ENCODE peak calls at places on chromosomes 7 and 10, in ten cellular contexts. One of them, this sample, is unnamed.

GRCh38 chr7:46247622-46248181 is 326.6 kb upstream of the IGFBP3 start:
- DNase-seq in endothelial cell of umbilical vein: no peak
- DNase-seq in Calu3: no peak
- DNase-seq in left ventricle myocardium inferior: no peak
- DNase-seq in mucosa of descending colon: no peak
- DNase-seq in GM13977: no peak
- DNase-seq in astrocyte of the spinal cord: no peak
- DNase-seq in body of pancreas: no peak
- DNase-seq in CD8-positive, alpha-beta T cell: no peak
- DNase-seq in fibroblast of pulmonary artery: no peak
- DNase-seq in this sample: no peak

GRCh38 chr10:35834916-35835499 is 192.9 kb upstream of the FZD8 start:
- DNase-seq in Calu3: no peak
- DNase-seq in fibroblast of pulmonary artery: no peak
- DNase-seq in left ventricle myocardium inferior: no peak
- DNase-seq in endothelial cell of umbilical vein: no peak
- DNase-seq in astrocyte of the spinal cord: no peak
- DNase-seq in GM13977: no peak
- DNase-seq in body of pancreas: no peak
- DNase-seq in CD8-positive, alpha-beta T cell: no peak
- DNase-seq in mucosa of descending colon: no peak
- DNase-seq in this sample: no peak

GRCh38 chr10:387949-388660 is 252.8 kb downstream of the ZMYND11 start:
- DNase-seq in body of pancreas: no peak
- DNase-seq in mucosa of descending colon: no peak
- DNase-seq in Calu3: no peak
- DNase-seq in CD8-positive, alpha-beta T cell: peak; percentile 2
- DNase-seq in fibroblast of pulmonary artery: no peak
- DNase-seq in astrocyte of the spinal cord: no peak
- DNase-seq in left ventricle myocardium inferior: no peak
- DNase-seq in GM13977: no peak
- DNase-seq in endothelial cell of umbilical vein: no peak
- DNase-seq in this sample: no peak

GRCh38 chr10:50624866-50625491 is 1.2 kb upstream of the SGMS1 start:
- DNase-seq in mucosa of descending colon: peak; percentile 90
- DNase-seq in body of pancreas: peak; percentile 81
- DNase-seq in GM13977: peak; percentile 89
- DNase-seq in fibroblast of pulmonary artery: peak; percentile 64
- DNase-seq in left ventricle myocardium inferior: peak; percentile 60
- DNase-seq in endothelial cell of umbilical vein: peak; percentile 76
- DNase-seq in CD8-positive, alpha-beta T cell: peak; percentile 79
- DNase-seq in astrocyte of the spinal cord: peak; percentile 70
- DNase-seq in Calu3: peak; percentile 85
- DNase-seq in this sample: peak; percentile 87

GRCh38 chr10:73625004-73625883 is 16.0 kb downstream of the MYOZ1 start:
- DNase-seq in mucosa of descending colon: peak; percentile 62
- DNase-seq in endothelial cell of umbilical vein: peak; percentile 47
- DNase-seq in CD8-positive, alpha-beta T cell: no peak
- DNase-seq in GM13977: no peak
- DNase-seq in fibroblast of pulmonary artery: peak; percentile 31
- DNase-seq in astrocyte of the spinal cord: peak; percentile 39
- DNase-seq in Calu3: peak; percentile 50
- DNase-seq in left ventricle myocardium inferior: peak; percentile 30
- DNase-seq in body of pancreas: peak; percentile 40
- DNase-seq in this sample: peak; percentile 41

GRCh38 chr7:30925117-30925516 is 13.5 kb downstream of the AQP1 start:
- DNase-seq in CD8-positive, alpha-beta T cell: no peak
- DNase-seq in fibroblast of pulmonary artery: no peak
- DNase-seq in endothelial cell of umbilical vein: no peak
- DNase-seq in mucosa of descending colon: no peak
- DNase-seq in GM13977: no peak
- DNase-seq in left ventricle myocardium inferior: no peak
- DNase-seq in Calu3: no peak
- DNase-seq in astrocyte of the spinal cord: no peak
- DNase-seq in body of pancreas: no peak
- DNase-seq in this sample: peak; percentile 4

GRCh38 chr7:29336851-29337627 is 142.5 kb downstream of the CHN2 start:
- DNase-seq in CD8-positive, alpha-beta T cell: peak; percentile 53
- DNase-seq in body of pancreas: peak; percentile 63
- DNase-seq in mucosa of descending colon: no peak
- DNase-seq in Calu3: no peak
- DNase-seq in left ventricle myocardium inferior: no peak
- DNase-seq in GM13977: no peak
- DNase-seq in fibroblast of pulmonary artery: no peak
- DNase-seq in endothelial cell of umbilical vein: no peak
- DNase-seq in astrocyte of the spinal cord: no peak
- DNase-seq in this sample: no peak

GRCh38 chr7:55448526-55448925 is 83.4 kb downstream of the LANCL2 start:
- DNase-seq in CD8-positive, alpha-beta T cell: no peak
- DNase-seq in fibroblast of pulmonary artery: no peak
- DNase-seq in GM13977: no peak
- DNase-seq in endothelial cell of umbilical vein: no peak
- DNase-seq in body of pancreas: no peak
- DNase-seq in Calu3: no peak
- DNase-seq in astrocyte of the spinal cord: no peak
- DNase-seq in left ventricle myocardium inferior: no peak
- DNase-seq in mucosa of descending colon: no peak
- DNase-seq in this sample: no peak

GRCh38 chr10:71370031-71370430 is 26.7 kb upstream of the CDH23 start:
- DNase-seq in left ventricle myocardium inferior: no peak
- DNase-seq in endothelial cell of umbilical vein: no peak
- DNase-seq in fibroblast of pulmonary artery: no peak
- DNase-seq in GM13977: no peak
- DNase-seq in body of pancreas: no peak
- DNase-seq in Calu3: no peak
- DNase-seq in CD8-positive, alpha-beta T cell: no peak
- DNase-seq in astrocyte of the spinal cord: no peak
- DNase-seq in mucosa of descending colon: no peak
- DNase-seq in this sample: no peak

GRCh38 chr7:69770613-69771012 is 172.3 kb downstream of the AUTS2 start:
- DNase-seq in body of pancreas: no peak
- DNase-seq in left ventricle myocardium inferior: no peak
- DNase-seq in endothelial cell of umbilical vein: no peak
- DNase-seq in GM13977: no peak
- DNase-seq in astrocyte of the spinal cord: no peak
- DNase-seq in Calu3: no peak
- DNase-seq in CD8-positive, alpha-beta T cell: no peak
- DNase-seq in mucosa of descending colon: no peak
- DNase-seq in fibroblast of pulmonary artery: no peak
- DNase-seq in this sample: no peak

GRCh38 chr10:71493741-71494140 is 97.0 kb downstream of the CDH23 start:
- DNase-seq in Calu3: no peak
- DNase-seq in left ventricle myocardium inferior: no peak
- DNase-seq in fibroblast of pulmonary artery: no peak
- DNase-seq in body of pancreas: no peak
- DNase-seq in CD8-positive, alpha-beta T cell: no peak
- DNase-seq in GM13977: no peak
- DNase-seq in endothelial cell of umbilical vein: no peak
- DNase-seq in mucosa of descending colon: no peak
- DNase-seq in astrocyte of the spinal cord: no peak
- DNase-seq in this sample: no peak

GRCh38 chr7:156903232-156903909 is 10.4 kb upstream of the LMBR1 start:
- DNase-seq in CD8-positive, alpha-beta T cell: peak; percentile 74
- DNase-seq in fibroblast of pulmonary artery: peak; percentile 69
- DNase-seq in left ventricle myocardium inferior: peak; percentile 47
- DNase-seq in astrocyte of the spinal cord: peak; percentile 86
- DNase-seq in body of pancreas: peak; percentile 21
- DNase-seq in mucosa of descending colon: no peak
- DNase-seq in Calu3: peak; percentile 58
- DNase-seq in endothelial cell of umbilical vein: peak; percentile 81
- DNase-seq in GM13977: no peak
- DNase-seq in this sample: no peak

GRCh38 chr10:131310054-131310903 is 1.2 kb downstream of the TCERG1L start:
- DNase-seq in left ventricle myocardium inferior: no peak
- DNase-seq in fibroblast of pulmonary artery: no peak
- DNase-seq in CD8-positive, alpha-beta T cell: no peak
- DNase-seq in endothelial cell of umbilical vein: no peak
- DNase-seq in GM13977: no peak
- DNase-seq in astrocyte of the spinal cord: no peak
- DNase-seq in body of pancreas: no peak
- DNase-seq in Calu3: no peak
- DNase-seq in mucosa of descending colon: no peak
- DNase-seq in this sample: no peak
- TF ChIP-seq CTCF in left ventricle myocardium inferior: peak; percentile 14
- TF ChIP-seq CTCF in fibroblast of pulmonary artery: peak; percentile 20
- TF ChIP-seq CTCF in CD8-positive, alpha-beta T cell: no peak
- TF ChIP-seq CTCF in endothelial cell of umbilical vein: no peak
- TF ChIP-seq CTCF in GM13977: no peak
- TF ChIP-seq CTCF in astrocyte of the spinal cord: peak; percentile 30
- TF ChIP-seq CTCF in body of pancreas: peak; percentile 21
- TF ChIP-seq CTCF in Calu3: no peak
- TF ChIP-seq CTCF in mucosa of descending colon: no peak
- TF ChIP-seq CTCF in this sample: no peak

DNA sequence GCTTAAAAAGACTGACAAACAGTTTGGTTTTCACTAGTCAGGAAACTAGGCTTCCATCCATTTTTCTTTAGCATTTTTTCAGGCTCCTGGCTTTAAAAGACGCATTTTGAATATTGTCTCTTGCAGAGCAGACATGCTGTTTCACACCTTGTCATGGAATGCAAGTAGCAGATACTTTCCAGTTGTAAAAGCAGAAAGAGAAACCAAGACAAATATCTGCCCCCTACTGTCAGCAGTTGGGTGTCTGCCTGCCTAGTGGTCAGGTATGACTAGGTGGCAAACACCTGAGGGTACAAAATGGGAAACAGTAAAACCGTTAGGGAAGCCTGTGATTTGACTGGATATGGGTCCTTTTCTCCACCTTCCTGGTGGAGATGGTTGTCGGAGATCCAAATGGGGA is 139.8 kb downstream of the CCDC71L start:
- DNase-seq in endothelial cell of umbilical vein: no peak
- DNase-seq in mucosa of descending colon: no peak
- DNase-seq in body of pancreas: no peak
- DNase-seq in CD8-positive, alpha-beta T cell: no peak
- DNase-seq in Calu3: peak; percentile 19
- DNase-seq in GM13977: peak; percentile 17
- DNase-seq in fibroblast of pulmonary artery: no peak
- DNase-seq in astrocyte of the spinal cord: no peak
- DNase-seq in left ventricle myocardium inferior: no peak
- DNase-seq in this sample: peak; percentile 26
- TF ChIP-seq CTCF in endothelial cell of umbilical vein: no peak
- TF ChIP-seq CTCF in mucosa of descending colon: no peak
- TF ChIP-seq CTCF in body of pancreas: no peak
- TF ChIP-seq CTCF in CD8-positive, alpha-beta T cell: no peak
- TF ChIP-seq CTCF in Calu3: no peak
- TF ChIP-seq CTCF in GM13977: peak; percentile 39
- TF ChIP-seq CTCF in fibroblast of pulmonary artery: no peak
- TF ChIP-seq CTCF in astrocyte of the spinal cord: no peak
- TF ChIP-seq CTCF in left ventricle myocardium inferior: no peak
- TF ChIP-seq CTCF in this sample: peak; percentile 15

DNA sequence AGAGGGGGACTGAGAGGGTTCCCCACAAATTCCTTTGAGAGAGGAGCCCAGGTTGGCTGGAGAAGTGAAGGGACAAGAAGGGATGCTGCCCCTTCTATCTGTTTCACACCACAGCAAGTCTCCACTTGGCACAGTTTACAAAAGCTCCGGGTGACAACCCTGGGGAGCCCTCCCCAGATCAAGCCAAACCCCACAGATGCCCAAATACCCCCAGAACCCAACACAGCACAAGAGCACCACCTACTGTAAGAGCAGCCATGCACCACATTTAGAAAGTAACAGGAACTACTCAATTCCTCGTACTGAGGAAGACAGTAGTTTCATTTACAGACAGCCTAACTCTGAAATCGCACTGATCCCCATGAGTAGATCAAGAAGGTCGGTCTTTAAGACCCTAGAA is 67.8 kb upstream of the ATP6V0A4 start:
- DNase-seq in body of pancreas: no peak
- DNase-seq in Calu3: peak; percentile 65
- DNase-seq in mucosa of descending colon: no peak
- DNase-seq in fibroblast of pulmonary artery: peak; percentile 16
- DNase-seq in CD8-positive, alpha-beta T cell: peak; percentile 66
- DNase-seq in GM13977: peak; percentile 72
- DNase-seq in left ventricle myocardium inferior: no peak
- DNase-seq in astrocyte of the spinal cord: no peak
- DNase-seq in endothelial cell of umbilical vein: no peak
- DNase-seq in this sample: peak; percentile 65
- TF ChIP-seq CTCF in body of pancreas: no peak
- TF ChIP-seq CTCF in Calu3: peak; percentile 54
- TF ChIP-seq CTCF in mucosa of descending colon: no peak
- TF ChIP-seq CTCF in fibroblast of pulmonary artery: peak; percentile 39
- TF ChIP-seq CTCF in CD8-positive, alpha-beta T cell: peak; percentile 52
- TF ChIP-seq CTCF in GM13977: peak; percentile 49
- TF ChIP-seq CTCF in left ventricle myocardium inferior: no peak
- TF ChIP-seq CTCF in astrocyte of the spinal cord: peak; percentile 44
- TF ChIP-seq CTCF in endothelial cell of umbilical vein: no peak
- TF ChIP-seq CTCF in this sample: peak; percentile 29

GRCh38 chr10:122030200-122030552 is 41.2 kb downstream of the TACC2 start:
- DNase-seq in CD8-positive, alpha-beta T cell: no peak
- DNase-seq in fibroblast of pulmonary artery: no peak
- DNase-seq in Calu3: no peak
- DNase-seq in body of pancreas: no peak
- DNase-seq in endothelial cell of umbilical vein: no peak
- DNase-seq in astrocyte of the spinal cord: no peak
- DNase-seq in left ventricle myocardium inferior: no peak
- DNase-seq in mucosa of descending colon: no peak
- DNase-seq in GM13977: no peak
- DNase-seq in this sample: no peak

GRCh38 chr10:122034149-122034756 is 45.3 kb downstream of the TACC2 start:
- DNase-seq in GM13977: no peak
- DNase-seq in mucosa of descending colon: no peak
- DNase-seq in astrocyte of the spinal cord: no peak
- DNase-seq in Calu3: no peak
- DNase-seq in CD8-positive, alpha-beta T cell: no peak
- DNase-seq in left ventricle myocardium inferior: no peak
- DNase-seq in body of pancreas: no peak
- DNase-seq in fibroblast of pulmonary artery: peak; percentile 53
- DNase-seq in endothelial cell of umbilical vein: no peak
- DNase-seq in this sample: no peak

GRCh38 chr10:122033224-122033926 is 44.4 kb downstream of the TACC2 start:
- DNase-seq in endothelial cell of umbilical vein: no peak
- DNase-seq in Calu3: no peak
- DNase-seq in GM13977: no peak
- DNase-seq in left ventricle myocardium inferior: no peak
- DNase-seq in fibroblast of pulmonary artery: no peak
- DNase-seq in body of pancreas: no peak
- DNase-seq in mucosa of descending colon: peak; percentile 73
- DNase-seq in CD8-positive, alpha-beta T cell: no peak
- DNase-seq in astrocyte of the spinal cord: no peak
- DNase-seq in this sample: no peak

DNA sequence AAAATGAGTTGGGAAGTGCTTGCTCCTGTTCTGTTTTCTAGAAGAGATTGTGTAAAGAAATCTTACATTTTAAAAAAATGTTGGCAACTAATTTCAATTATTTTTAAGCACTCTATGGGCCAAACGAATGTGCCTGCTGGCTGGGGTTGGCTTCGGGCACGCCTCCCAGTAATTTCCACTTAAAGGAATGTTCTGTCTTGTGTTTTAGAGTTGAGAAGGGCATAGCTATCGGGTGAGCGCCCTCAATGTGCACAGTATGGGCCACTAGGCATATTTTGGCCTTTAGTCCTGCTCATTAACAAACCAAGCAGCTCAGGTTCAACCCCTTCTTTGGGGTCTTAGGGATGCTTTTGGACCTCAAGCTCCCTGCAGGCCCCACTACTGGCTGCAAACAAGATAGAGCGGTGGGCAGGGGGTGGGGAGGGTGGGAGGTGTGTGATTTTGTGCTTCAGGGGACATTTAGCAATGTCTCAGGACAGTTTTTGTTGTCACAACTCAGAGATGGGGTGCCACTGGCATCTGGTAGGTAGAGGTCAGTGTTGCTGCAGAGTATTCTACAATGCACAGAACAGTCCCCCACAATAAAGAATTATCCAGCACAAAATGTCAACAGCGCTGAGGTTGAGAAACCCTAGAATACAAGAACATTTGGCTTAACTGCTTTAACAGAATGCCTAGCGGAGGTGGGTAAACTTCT is 40.7 kb downstream of the TACC2 start:
- DNase-seq in body of pancreas: no peak
- DNase-seq in mucosa of descending colon: no peak
- DNase-seq in astrocyte of the spinal cord: no peak
- DNase-seq in endothelial cell of umbilical vein: no peak
- DNase-seq in GM13977: no peak
- DNase-seq in Calu3: no peak
- DNase-seq in left ventricle myocardium inferior: peak; percentile 56
- DNase-seq in fibroblast of pulmonary artery: no peak
- DNase-seq in CD8-positive, alpha-beta T cell: no peak
- DNase-seq in this sample: no peak
- TF ChIP-seq CTCF in body of pancreas: no peak
- TF ChIP-seq CTCF in mucosa of descending colon: no peak
- TF ChIP-seq CTCF in astrocyte of the spinal cord: no peak
- TF ChIP-seq CTCF in endothelial cell of umbilical vein: no peak
- TF ChIP-seq CTCF in GM13977: no peak
- TF ChIP-seq CTCF in Calu3: no peak
- TF ChIP-seq CTCF in left ventricle myocardium inferior: no peak
- TF ChIP-seq CTCF in fibroblast of pulmonary artery: no peak
- TF ChIP-seq CTCF in CD8-positive, alpha-beta T cell: no peak
- TF ChIP-seq CTCF in this sample: no peak

This sample was measured in GM13976.